ENCODE peak calls at places on chromosomes 12 and 14, in seven cellular contexts. A is H1, Z is K562, R is SK-N-SH, S is HepG2, J is GM12891, T is GM12878. H is an unnamed sample.

GRCh38 chr12:57934804-57935203 is 6.6 kb upstream of the ATP23 start:
- DNase-seq in A (no peak), Z (no peak), R (no peak), S (no peak), J (no peak), T (no peak), H (no peak)

GRCh38 chr12:106769546-106769945 is 4.9 kb upstream of the RIC8B start:
- DNase-seq in A (no peak), Z (no peak), R (no peak), S (no peak), J (no peak), T (no peak), H (no peak)

GRCh38 chr14:104981699-104982541 is 3.7 kb upstream of the CLBA1 start:
- DNase-seq in A (no peak), Z (no peak), R (no peak), S (no peak), J (no peak), T (no peak), H (no peak)

GRCh38 chr14:44392984-44393383 is 114.1 kb downstream of the FSCB start:
- DNase-seq in A (no peak), Z (no peak), R (no peak), S (no peak), J (no peak), T (no peak), H (no peak)

GRCh38 chr12:114764516-114764915 is 80.5 kb upstream of the TBX3 start:
- DNase-seq in A (no peak), Z (no peak), R (no peak), S (peak), J (no peak), T (no peak), H (no peak)

GRCh38 chr14:61652526-61653262 is 42.6 kb upstream of the HIF1A start:
- DNase-seq in A (no peak), Z (no peak), R (no peak), S (no peak), J (no peak), T (no peak), H (no peak)

GRCh38 chr12:93244514-93245077 is 133.1 kb upstream of the NUDT4 start:
- DNase-seq in A (no peak), Z (no peak), R (no peak), S (no peak), J (no peak), T (peak), H (no peak)

GRCh38 chr14:92927396-92928257 is 4.7 kb downstream of the CHGA start:
- DNase-seq in A (no peak), Z (no peak), R (no peak), S (no peak), J (no peak), T (no peak), H (no peak)

GRCh38 chr12:93065896-93066295 is 136.8 kb upstream of the EEA1 start:
- DNase-seq in A (no peak), Z (no peak), R (no peak), S (no peak), J (no peak), T (no peak), H (no peak)

GRCh38 chr14:47044841-47045240 is 393.3 kb upstream of the RPL10L start:
- DNase-seq in A (peak), Z (no peak), R (no peak), S (no peak), J (no peak), T (no peak), H (no peak)

GRCh38 chr12:3144495-3144894 is 67.3 kb downstream of the TSPAN9 start:
- DNase-seq in A (no peak), Z (no peak), R (peak), S (no peak), J (no peak), T (no peak), H (no peak)

GRCh38 chr12:101740980-101741379 is 1.7 kb upstream of the SYCP3 start:
- DNase-seq in A (no peak), Z (no peak), R (no peak), S (no peak), J (no peak), T (no peak), H (no peak)

GRCh38 chr14:30225171-30225570 is 297.5 kb upstream of the PRKD1 start:
- DNase-seq in A (no peak), Z (no peak), R (no peak), S (no peak), J (no peak), T (no peak), H (no peak)

GRCh38 chr12:103401421-103401820 is 94.3 kb downstream of the C12orf42 start:
- DNase-seq in A (peak), Z (no peak), R (no peak), S (peak), J (no peak), T (no peak), H (no peak)

GRCh38 chr12:76422878-76423438 is 74.7 kb upstream of the BBS10 start:
- DNase-seq in A (no peak), Z (no peak), R (peak), S (no peak), J (no peak), T (no peak), H (no peak)

GRCh38 chr12:100988278-100988625 is 193.7 kb downstream of the ANO4 start:
- DNase-seq in A (no peak), Z (no peak), R (no peak), S (no peak), J (no peak), T (no peak), H (no peak)

GRCh38 chr14:69606258-69606657 is 5.1 kb upstream of the SUSD6 start:
- DNase-seq in A (no peak), Z (no peak), R (no peak), S (peak), J (no peak), T (no peak), H (no peak)

GRCh38 chr12:114691810-114692557 is 8.0 kb upstream of the TBX3 start:
- DNase-seq in A (no peak), Z (no peak), R (peak), S (no peak), J (no peak), T (no peak), H (no peak)

GRCh38 chr12:68290126-68290525 is 36.7 kb upstream of the IL22 start:
- DNase-seq in A (no peak), Z (no peak), R (no peak), S (no peak), J (no peak), T (peak), H (peak)

GRCh38 chr12:9132008-9132535 is 16.4 kb upstream of the A2M start:
- DNase-seq in A (no peak), Z (no peak), R (no peak), S (peak), J (no peak), T (no peak), H (no peak)

GRCh38 chr12:121334513-121335343 is 17.5 kb downstream of the ANAPC5 start:
- DNase-seq in A (no peak), Z (peak), R (peak), S (peak), J (no peak), T (peak), H (no peak)

GRCh38 chr14:90788031-90788430 is 28.2 kb downstream of the TTC7B start:
- DNase-seq in A (no peak), Z (no peak), R (no peak), S (peak), J (no peak), T (no peak), H (no peak)

GRCh38 chr14:90783344-90783743 is 32.9 kb downstream of the TTC7B start:
- DNase-seq in A (no peak), Z (no peak), R (no peak), S (no peak), J (no peak), T (no peak), H (no peak)

GRCh38 chr14:90784621-90785270 is 31.5 kb downstream of the TTC7B start:
- DNase-seq in A (no peak), Z (no peak), R (no peak), S (no peak), J (no peak), T (no peak), H (no peak)

GRCh38 chr14:90785876-90786450 is 30.3 kb downstream of the TTC7B start:
- DNase-seq in A (no peak), Z (no peak), R (no peak), S (no peak), J (no peak), T (no peak), H (no peak)

GRCh38 chr14:90785474-90785873 is 30.8 kb downstream of the TTC7B start:
- DNase-seq in A (no peak), Z (no peak), R (no peak), S (no peak), J (no peak), T (no peak), H (no peak)
- TF ChIP-seq TAF1 in A (no peak), Z (no peak), R (no peak), S (no peak), J (no peak), T (no peak), H (no peak)

GRCh38 chr12:77996670-77997069 is 166.0 kb downstream of the NAV3 start:
- DNase-seq in A (no peak), Z (no peak), R (no peak), S (no peak), J (no peak), T (no peak), H (no peak)
- TF ChIP-seq TAF1 in A (no peak), Z (no peak), R (no peak), S (no peak), J (no peak), T (no peak), H (no peak)

GRCh38 chr14:101077511-101078074 is 174.1 kb upstream of the RTL1 start:
- DNase-seq in A (peak), Z (peak), R (peak), S (no peak), J (no peak), T (no peak), H (no peak)

GRCh38 chr14:101076451-101077220 is 173.1 kb upstream of the RTL1 start:
- DNase-seq in A (no peak), Z (no peak), R (peak), S (no peak), J (no peak), T (no peak), H (no peak)

GRCh38 chr14:101080922-101081593 is 177.5 kb upstream of the RTL1 start:
- DNase-seq in A (no peak), Z (no peak), R (no peak), S (no peak), J (no peak), T (no peak), H (no peak)

GRCh38 chr14:101078105-101078891 is 174.8 kb upstream of the RTL1 start:
- DNase-seq in A (no peak), Z (no peak), R (no peak), S (no peak), J (no peak), T (no peak), H (no peak)

DNA sequence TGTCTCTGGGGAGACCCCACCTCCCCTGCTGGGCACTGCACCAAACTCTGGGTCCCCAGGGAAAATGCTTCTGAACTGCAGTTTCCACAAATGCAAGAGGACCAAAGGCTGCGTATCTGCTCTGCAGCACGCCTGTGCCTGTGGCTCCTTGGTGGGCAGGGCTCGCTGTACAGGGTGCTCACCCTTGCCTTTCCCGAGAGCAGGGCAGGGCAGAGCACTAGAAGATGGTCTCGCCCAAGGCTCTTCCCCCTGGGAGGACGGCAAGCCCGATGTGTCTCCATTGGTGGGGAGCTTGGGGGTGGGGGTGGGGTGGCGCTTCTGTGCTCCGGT is 175.3 kb upstream of the RTL1 start:
- DNase-seq in A (no peak), Z (no peak), R (peak), S (no peak), J (no peak), T (no peak), H (no peak)
- TF ChIP-seq TAF1 in A (no peak), Z (no peak), R (no peak), S (no peak), J (no peak), T (no peak), H (no peak)

GRCh38 chr12:111085100-111085499 is 164.7 kb upstream of the MYL2 start:
- DNase-seq in A (no peak), Z (no peak), R (no peak), S (no peak), J (no peak), T (no peak), H (no peak)
- TF ChIP-seq TAF1 in A (no peak), Z (no peak), R (no peak), S (no peak), J (no peak), T (no peak), H (no peak)

H was measured in GM12892.